ENCODE peak calls at places on chromosome 14, in six cellular contexts. W, Q, F, A, G and E are unnamed samples.

GRCh38 chr14:96962337-96962736 is 165.2 kb downstream of the VRK1 start:
- DNase-seq in F (no peak), Q (no peak), G (no peak), A (peak; percentile 18), W (no peak), E (no peak)

GRCh38 chr14:76152333-76152681 is 585 bp downstream of the GPATCH2L start:
- DNase-seq in G (peak; percentile 83), W (peak; percentile 44), A (peak; percentile 87), Q (peak; percentile 48), F (no peak), E (peak; percentile 52)

GRCh38 chr14:53391631-53392030 is 238.5 kb upstream of the DDHD1 start:
- DNase-seq in G (no peak), A (no peak), W (no peak), Q (no peak), F (no peak), E (no peak)

GRCh38 chr14:77275041-77275854 is 4.2 kb upstream of the NGB start:
- DNase-seq in Q (no peak), F (no peak), W (no peak), A (no peak), G (no peak), E (no peak)

GRCh38 chr14:80850197-80850814 is 91.2 kb downstream of the CEP128 start:
- DNase-seq in A (peak; percentile 27), W (no peak), G (no peak), F (no peak), Q (no peak), E (no peak)

GRCh38 chr14:55129086-55129427 is at the start of gene LGALS3:
- DNase-seq in G (peak; percentile 85), A (peak; percentile 51), F (no peak), W (peak; percentile 84), Q (peak; percentile 84), E (peak; percentile 80)

GRCh38 chr14:22420598-22421186 is 168.3 kb downstream of the DAD1 start:
- DNase-seq in G (no peak), W (no peak), A (no peak), Q (no peak), F (no peak), E (no peak)

GRCh38 chr14:96940009-96940408 is 142.8 kb downstream of the VRK1 start:
- DNase-seq in Q (no peak), F (no peak), W (no peak), A (peak; percentile 22), G (no peak), E (no peak)

GRCh38 chr14:93089501-93090269 is 26.0 kb downstream of the ITPK1 start:
- DNase-seq in Q (no peak), A (peak; percentile 75), F (no peak), G (no peak), W (no peak), E (no peak)

GRCh38 chr14:25406818-25407217 is 356.9 kb upstream of the STXBP6 start:
- DNase-seq in F (peak; percentile 61), W (no peak), A (peak; percentile 80), Q (peak; percentile 47), G (no peak), E (no peak)

GRCh38 chr14:31090872-31091764 is 64.9 kb upstream of the STRN3 start:
- DNase-seq in A (no peak), Q (peak; percentile 55), W (no peak), G (no peak), F (no peak), E (no peak)

GRCh38 chr14:51053157-51053556 is 41.7 kb downstream of the TRIM9 start:
- DNase-seq in A (no peak), W (no peak), G (no peak), Q (no peak), F (no peak), E (no peak)

GRCh38 chr14:53957739-53958138 is 1.1 kb upstream of the BMP4 start:
- DNase-seq in W (no peak), A (peak; percentile 78), G (no peak), F (no peak), Q (no peak), E (no peak)

GRCh38 chr14:29016050-29016900 is 249.7 kb downstream of the FOXG1 start:
- DNase-seq in W (no peak), F (peak; percentile 85), G (no peak), A (peak; percentile 79), Q (peak; percentile 35), E (peak; percentile 9)

GRCh38 chr14:33899723-33900341 is 51.0 kb downstream of the EGLN3 start:
- DNase-seq in G (no peak), A (no peak), F (no peak), W (no peak), Q (no peak), E (no peak)

GRCh38 chr14:34971381-34971780 is 11.4 kb upstream of the SRP54 start:
- DNase-seq in F (no peak), W (no peak), Q (no peak), A (no peak), G (no peak), E (no peak)

GRCh38 chr14:54713364-54713763 is 146.4 kb downstream of the SAMD4A start:
- DNase-seq in A (no peak), W (no peak), G (no peak), Q (no peak), F (no peak), E (no peak)

GRCh38 chr14:94342334-94342934 is 19.3 kb upstream of the SERPINA6 start:
- DNase-seq in G (peak; percentile 94), F (no peak), W (peak; percentile 84), A (no peak), Q (peak; percentile 87), E (no peak)

GRCh38 chr14:58395565-58395814 is 240 bp upstream of the TOMM20L start:
- DNase-seq in W (no peak), Q (no peak), A (no peak), F (no peak), G (no peak), E (no peak)

GRCh38 chr14:38755036-38755435 is 348.0 kb downstream of the SEC23A start:
- DNase-seq in G (no peak), W (no peak), F (no peak), A (peak; percentile 79), Q (no peak), E (no peak)

GRCh38 chr14:75499084-75499875 is 23.0 kb upstream of the BATF start:
- DNase-seq in G (no peak), F (peak; percentile 32), Q (no peak), A (no peak), W (no peak), E (no peak)

GRCh38 chr14:104976198-104977007 is 1.8 kb downstream of the AHNAK2 start:
- DNase-seq in Q (peak; percentile 88), W (peak; percentile 83), G (peak; percentile 91), F (peak; percentile 90), A (peak; percentile 71), E (peak; percentile 61)
- H3K4me3 ChIP-seq in Q (no peak overlapping the region), W (no peak overlapping the region), G (no peak overlapping the region), F (no peak overlapping the region), A (no peak overlapping the region), E (no peak overlapping the region)

DNA sequence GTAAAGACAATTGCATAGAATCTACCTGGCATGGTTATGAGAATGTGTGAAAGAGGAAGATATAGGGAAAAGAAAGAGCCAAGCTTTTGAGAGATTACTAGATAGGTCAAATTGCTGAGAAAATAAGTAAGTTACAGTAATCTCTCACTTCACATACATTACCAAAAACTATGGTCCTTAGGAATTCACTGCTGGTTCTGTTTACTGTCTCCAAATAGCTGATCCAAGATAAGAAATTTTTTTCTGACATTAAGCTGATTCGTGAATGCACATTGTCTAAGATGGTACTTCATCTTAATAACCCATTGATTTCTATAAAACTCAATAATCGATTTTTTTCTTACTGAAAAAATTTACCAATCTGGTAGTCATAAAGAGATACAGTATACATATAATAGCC is 17.4 kb downstream of the SIX1 start:
- DNase-seq in F (no peak), A (no peak), W (no peak), G (no peak), Q (no peak), E (no peak)
- H3K4me3 ChIP-seq in F (no peak overlapping the region), A (no peak overlapping the region), W (no peak overlapping the region), G (no peak overlapping the region), Q (no peak overlapping the region), E (no peak overlapping the region)

GRCh38 chr14:89386214-89386886 is 30.7 kb downstream of the FOXN3 start:
- DNase-seq in G (no peak), W (no peak), F (no peak), Q (peak; percentile 52), A (no peak), E (no peak)

GRCh38 chr14:89384023-89384422 is 33.0 kb downstream of the FOXN3 start:
- DNase-seq in A (no peak), W (no peak), F (no peak), G (no peak), Q (peak; percentile 31), E (no peak)

GRCh38 chr14:89384636-89385035 is 32.4 kb downstream of the FOXN3 start:
- DNase-seq in A (no peak), F (no peak), G (no peak), Q (no peak), W (no peak), E (no peak)

GRCh38 chr14:89382487-89383170 is 34.4 kb downstream of the FOXN3 start:
- DNase-seq in F (no peak), G (no peak), W (no peak), Q (no peak), A (no peak), E (no peak)

GRCh38 chr14:89383171-89383845 is 33.7 kb downstream of the FOXN3 start:
- DNase-seq in Q (no peak), W (no peak), G (no peak), F (no peak), A (no peak), E (no peak)
- H3K4me3 ChIP-seq in Q (no peak overlapping the region), W (no peak overlapping the region), G (no peak overlapping the region), F (no peak overlapping the region), A (no peak overlapping the region), E (no peak overlapping the region)

DNA sequence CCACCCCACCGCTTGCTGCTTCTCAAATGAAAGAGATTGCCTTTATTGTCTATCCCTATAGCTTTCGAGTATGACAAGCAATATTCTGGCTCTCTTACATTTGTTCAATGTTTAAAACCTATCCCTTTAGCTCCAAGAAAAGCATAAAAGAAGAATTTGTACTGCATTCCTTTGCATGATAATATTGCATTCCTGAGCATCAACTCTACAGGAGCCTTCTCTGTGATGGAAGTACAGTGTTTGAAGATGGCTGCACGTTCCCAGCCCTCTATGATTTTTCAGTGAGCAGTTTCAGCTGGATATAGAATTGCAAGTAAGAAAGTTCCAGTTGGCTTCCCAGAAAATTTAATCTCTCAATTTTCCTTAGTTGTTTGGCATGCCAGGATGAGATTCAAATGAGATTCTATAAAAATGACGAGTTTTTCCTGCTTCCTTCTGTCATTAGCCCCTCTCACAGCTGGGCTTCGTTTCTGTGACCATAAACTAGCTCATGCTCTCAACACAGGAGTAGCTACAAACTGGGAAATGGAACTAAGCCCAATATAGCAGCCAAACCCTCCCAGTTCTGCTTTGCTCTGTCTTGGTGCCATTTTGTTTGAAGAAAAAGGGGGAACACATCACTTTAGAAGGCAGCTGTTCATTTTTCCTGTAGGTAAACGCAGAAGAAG is 109.9 kb downstream of the TTC8 start:
- DNase-seq in G (no peak), F (no peak), Q (no peak), W (no peak), A (no peak), E (no peak)
- H3K4me3 ChIP-seq in G (no peak overlapping the region), F (no peak overlapping the region), Q (no peak overlapping the region), W (no peak overlapping the region), A (no peak overlapping the region), E (no peak overlapping the region)

GRCh38 chr14:100721568-100721967 is 5.1 kb upstream of the DLK1 start:
- DNase-seq in Q (no peak), F (no peak), G (no peak), A (no peak), W (no peak), E (no peak)
- H3K4me3 ChIP-seq in Q (no peak overlapping the region), F (no peak overlapping the region), G (no peak overlapping the region), A (no peak overlapping the region), W (no peak overlapping the region), E (no peak overlapping the region)

GRCh38 chr14:102544034-102544744 is 34.6 kb upstream of the ANKRD9 start:
- DNase-seq in Q (no peak), G (no peak), W (no peak), F (peak; percentile 70), A (peak; percentile 48), E (no peak)
- H3K4me3 ChIP-seq in Q (no peak overlapping the region), G (no peak overlapping the region), W (peak overlapping the region; percentile 18), F (peak overlapping the region; percentile 18), A (no peak overlapping the region), E (no peak overlapping the region)